ENCODE peak calls at places on chromosomes 5 and 9, in eight cellular contexts. M is bronchial epithelial cell, D is lower lobe of right lung, Q is breast epithelium, I is GM12864, S is foreskin fibroblast, F is psoas muscle, N is heart left ventricle. C is an unnamed sample.
A peak's percentile ranks its signal among the peaks of the same experiment; 100 is the strongest.

GRCh38 chr5:96649251-96649937 is 12.8 kb upstream of the CAST start:
- DNase-seq in I (no peak), Q (no peak), D (no peak), N (no peak), M (no peak), F (no peak), S (peak; percentile 34), C (no peak)

GRCh38 chr5:1132570-1132969 is 20.7 kb upstream of the SLC12A7 start:
- DNase-seq in F (no peak), M (no peak), I (no peak), S (no peak), Q (no peak), D (no peak), N (no peak), C (no peak)

GRCh38 chr5:41903382-41903891 is 707 bp upstream of the RIMOC1 start:
- DNase-seq in F (no peak), D (no peak), Q (no peak), N (no peak), S (no peak), I (no peak), M (no peak), C (no peak)

GRCh38 chr5:122141751-122142150 is 12.4 kb downstream of the ZNF474 start:
- DNase-seq in Q (no peak), F (no peak), D (no peak), S (peak; percentile 41), M (no peak), N (no peak), I (no peak), C (no peak)

GRCh38 chr9:88414298-88414697 is 26.1 kb downstream of the SPIN1 start:
- DNase-seq in S (no peak), F (no peak), N (no peak), D (no peak), M (no peak), Q (no peak), I (no peak), C (no peak)

GRCh38 chr9:122403381-122404002 is 32.7 kb downstream of the PTGS1 start:
- DNase-seq in I (no peak), Q (no peak), F (no peak), D (no peak), S (peak; percentile 89), M (no peak), N (no peak), C (no peak)

GRCh38 chr5:59609501-59610265 is 283.8 kb downstream of the PDE4D start:
- DNase-seq in D (no peak), F (no peak), I (no peak), S (no peak), Q (no peak), M (no peak), N (no peak), C (no peak)

GRCh38 chr9:26245072-26245471 is 566.8 kb upstream of the TUSC1 start:
- DNase-seq in I (no peak), D (no peak), Q (no peak), N (no peak), M (no peak), F (no peak), S (peak; percentile 3), C (no peak)

GRCh38 chr9:36192196-36192595 is 1.5 kb downstream of the CLTA start:
- DNase-seq in F (no peak), S (peak; percentile 24), M (no peak), I (no peak), Q (no peak), D (no peak), N (no peak), C (no peak)

GRCh38 chr5:109877670-109878045 is 187.9 kb downstream of the MAN2A1 start:
- DNase-seq in F (no peak), I (no peak), D (no peak), S (peak; percentile 68), M (peak; percentile 67), Q (no peak), N (no peak), C (no peak)

GRCh38 chr5:137649228-137649890 is 86.5 kb downstream of the KLHL3 start:
- DNase-seq in S (peak; percentile 83), N (peak; percentile 46), I (no peak), D (peak; percentile 60), M (no peak), F (no peak), Q (no peak), C (no peak)

GRCh38 chr5:115543365-115543700 is 1.2 kb downstream of the FEM1C start:
- DNase-seq in F (no peak), S (no peak), M (peak; percentile 5), I (no peak), D (no peak), Q (no peak), N (no peak), C (no peak)

GRCh38 chr9:17905356-17906203 is 326.7 kb downstream of the SH3GL2 start:
- DNase-seq in N (no peak), S (no peak), M (no peak), I (no peak), Q (no peak), F (no peak), D (no peak), C (no peak)

GRCh38 chr5:34639852-34640626 is 16.1 kb upstream of the RAI14 start:
- DNase-seq in F (no peak), N (no peak), S (peak; percentile 50), Q (no peak), D (no peak), I (no peak), M (no peak), C (no peak)

GRCh38 chr9:88732128-88732527 is 197.2 kb downstream of the NXNL2 start:
- DNase-seq in Q (no peak), M (no peak), N (no peak), I (no peak), D (no peak), F (no peak), S (peak; percentile 95), C (no peak)

GRCh38 chr9:87071473-87071872 is 124.2 kb upstream of the GAS1 start:
- DNase-seq in N (no peak), F (no peak), Q (no peak), I (no peak), S (no peak), D (no peak), M (peak; percentile 88), C (no peak)

GRCh38 chr9:98172604-98173003 is 19.8 kb downstream of the CORO2A start:
- DNase-seq in Q (no peak), M (no peak), D (no peak), F (no peak), S (peak; percentile 39), I (no peak), N (no peak), C (no peak)

GRCh38 chr5:71778678-71779276 is 59.7 kb downstream of the CARTPT start:
- DNase-seq in M (peak; percentile 25), D (no peak), N (no peak), S (peak; percentile 25), F (no peak), I (no peak), Q (no peak), C (no peak)

GRCh38 chr5:126450895-126451294 is 27.7 kb downstream of the GRAMD2B start:
- DNase-seq in S (no peak), I (no peak), M (no peak), F (no peak), N (no peak), D (no peak), Q (no peak), C (no peak)

GRCh38 chr5:52657231-52657645 is 130.5 kb upstream of the ITGA1 start:
- DNase-seq in I (peak; percentile 3), Q (no peak), D (no peak), S (peak; percentile 57), N (no peak), F (no peak), M (peak; percentile 66), C (no peak)
- TF ChIP-seq CTCF in I (peak; percentile 28), Q (peak; percentile 48), D (peak; percentile 56), S (peak; percentile 22), N (peak; percentile 61), F (peak; percentile 66), M (peak; percentile 22), C (no peak)

GRCh38 chr5:73312872-73313510 is 135.6 kb downstream of the FOXD1 start:
- DNase-seq in S (no peak), Q (no peak), I (no peak), N (no peak), M (no peak), F (no peak), D (no peak), C (no peak)

GRCh38 chr5:73311291-73312110 is 137.1 kb downstream of the FOXD1 start:
- DNase-seq in Q (peak; percentile 51), S (peak; percentile 75), D (no peak), F (peak; percentile 71), I (no peak), M (no peak), N (no peak), C (no peak)

GRCh38 chr5:73307645-73308346 is 134.8 kb downstream of the TMEM174 start:
- DNase-seq in I (no peak), Q (no peak), S (no peak), N (no peak), D (no peak), F (no peak), M (no peak), C (no peak)

GRCh38 chr5:73314395-73315195 is 134.0 kb downstream of the FOXD1 start:
- DNase-seq in S (no peak), Q (no peak), I (no peak), D (no peak), M (peak; percentile 82), F (no peak), N (no peak), C (no peak)

DNA sequence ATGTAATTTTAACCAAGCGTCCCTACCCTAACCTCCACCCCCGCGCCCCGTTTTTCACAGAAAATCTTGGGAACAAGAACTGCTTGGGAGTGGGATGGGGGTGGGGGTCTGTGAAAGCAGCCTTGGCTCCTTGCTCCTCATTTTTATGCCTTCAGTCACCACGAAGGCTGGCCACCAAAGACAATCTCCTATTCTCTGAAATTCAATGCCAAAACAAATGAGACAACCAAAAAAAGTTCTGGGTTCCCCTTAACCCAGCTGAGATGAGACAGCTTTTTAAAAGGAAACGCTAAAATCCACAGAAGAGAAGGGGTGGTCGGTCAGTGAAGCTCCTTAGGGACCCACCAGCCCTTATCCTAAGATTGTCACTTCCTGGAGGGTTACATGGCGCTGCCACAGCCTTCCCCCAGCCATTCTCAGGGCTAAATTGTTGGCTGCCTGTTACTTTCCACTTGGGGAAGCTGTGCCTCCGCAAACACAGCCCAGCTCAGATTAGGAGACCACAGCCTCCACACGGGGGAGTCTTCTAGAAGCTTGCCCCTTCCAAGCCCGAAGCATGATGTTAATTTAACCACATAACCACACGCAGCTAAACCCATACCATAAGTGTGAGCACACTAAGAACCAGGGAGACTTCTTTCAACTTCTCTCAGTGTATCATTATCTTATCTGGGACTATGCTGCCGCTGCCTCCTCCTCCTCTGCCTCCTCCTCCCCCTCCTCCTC is 136.3 kb downstream of the FOXD1 start:
- DNase-seq in S (peak; percentile 80), M (no peak), N (no peak), I (no peak), D (no peak), Q (no peak), F (no peak), C (no peak)
- TF ChIP-seq CTCF in S (peak; percentile 77), M (no peak), N (no peak), I (no peak), D (no peak), Q (no peak), F (no peak), C (no peak)

GRCh38 chr5:156595132-156595787 is 254.8 kb upstream of the PPP1R2B start:
- DNase-seq in N (peak; percentile 40), M (no peak), F (peak; percentile 79), D (peak; percentile 49), Q (no peak), S (no peak), I (no peak), C (no peak)
- TF ChIP-seq CTCF in N (peak; percentile 29), M (no peak), F (no peak), D (no peak), Q (no peak), S (no peak), I (no peak), C (no peak)

GRCh38 chr9:14441976-14442651 is 128.2 kb upstream of the NFIB start:
- DNase-seq in S (no peak), I (no peak), Q (no peak), N (no peak), D (no peak), M (no peak), F (no peak), C (no peak)
- TF ChIP-seq CTCF in S (peak; percentile 24), I (peak; percentile 50), Q (no peak), N (no peak), D (no peak), M (peak; percentile 7), F (no peak), C (no peak)